ENCODE peak calls at places on chromosomes 2 and 18, in seven cellular contexts. H, L, C, S, Q, W and K are unnamed samples.

GRCh38 chr18:7980136-7980535 is 413.0 kb downstream of the PTPRM start:
- DNase-seq in H (peak; percentile 78), L (no peak), C (no peak), S (no peak), Q (peak; percentile 14), W (no peak), K (no peak)

GRCh38 chr2:29663266-29663665 is 258.1 kb downstream of the ALK start:
- DNase-seq in H (no peak), L (peak; percentile 33), C (peak; percentile 65), S (peak; percentile 6), Q (no peak), W (peak; percentile 70), K (peak; percentile 71)

GRCh38 chr2:25036221-25036559 is 5.7 kb upstream of the EFR3B start:
- DNase-seq in H (no peak), L (no peak), C (no peak), S (no peak), Q (peak; percentile 84), W (no peak), K (no peak)

GRCh38 chr18:23226386-23226785 is 91.1 kb downstream of the CABLES1 start:
- DNase-seq in H (no peak), L (peak; percentile 61), C (no peak), S (peak; percentile 64), Q (no peak), W (peak; percentile 61), K (peak; percentile 59)

GRCh38 chr2:8575011-8575750 is 106.7 kb upstream of the ID2 start:
- DNase-seq in H (no peak), L (no peak), C (no peak), S (peak; percentile 19), Q (peak; percentile 78), W (peak; percentile 22), K (peak; percentile 27)

GRCh38 chr2:44291281-44292248 is 16.3 kb downstream of the SLC3A1 start:
- DNase-seq in H (peak; percentile 81), L (peak; percentile 72), C (peak; percentile 99), S (peak; percentile 95), Q (peak; percentile 83), W (peak; percentile 75), K (peak; percentile 76)

GRCh38 chr2:10903861-10904210 is 7.9 kb upstream of the KCNF1 start:
- DNase-seq in H (no peak), L (no peak), C (no peak), S (no peak), Q (no peak), W (no peak), K (no peak)

GRCh38 chr2:239114119-239114581 is 266.3 kb downstream of the TWIST2 start:
- DNase-seq in H (peak; percentile 66), L (no peak), C (no peak), S (peak; percentile 63), Q (no peak), W (peak; percentile 35), K (peak; percentile 51)

GRCh38 chr2:8346706-8347430 is 335.0 kb upstream of the ID2 start:
- DNase-seq in H (peak; percentile 3), L (no peak), C (no peak), S (no peak), Q (no peak), W (no peak), K (no peak)

GRCh38 chr18:7152485-7152884 is 34.9 kb upstream of the LAMA1 start:
- DNase-seq in H (no peak), L (no peak), C (no peak), S (no peak), Q (no peak), W (no peak), K (no peak)

GRCh38 chr2:231297108-231297908 is 98.2 kb upstream of the B3GNT7 start:
- DNase-seq in H (peak; percentile 92), L (peak; percentile 45), C (peak; percentile 71), S (peak; percentile 59), Q (peak; percentile 62), W (peak; percentile 54), K (peak; percentile 53)

GRCh38 chr2:68216454-68217310 is 35.6 kb downstream of the PPP3R1 start:
- DNase-seq in H (no peak), L (no peak), C (peak; percentile 19), S (no peak), Q (no peak), W (peak; percentile 57), K (peak; percentile 26)

GRCh38 chr18:59460060-59460395 is 101.0 kb upstream of the LMAN1 start:
- DNase-seq in H (no peak), L (no peak), C (no peak), S (peak; percentile 6), Q (peak; percentile 43), W (peak; percentile 40), K (peak; percentile 49)

GRCh38 chr18:52326001-52326400 is 14.0 kb upstream of the DCC start:
- DNase-seq in H (no peak), L (peak; percentile 59), C (no peak), S (no peak), Q (no peak), W (peak; percentile 56), K (no peak)

GRCh38 chr2:201707753-201708152 is 9.3 kb upstream of the MPP4 start:
- DNase-seq in H (no peak), L (peak; percentile 42), C (peak; percentile 9), S (peak; percentile 17), Q (no peak), W (peak; percentile 66), K (peak; percentile 73)

GRCh38 chr18:38464024-38464423 is 898.4 kb upstream of the CELF4 start:
- DNase-seq in H (no peak), L (no peak), C (no peak), S (no peak), Q (no peak), W (no peak), K (no peak)

GRCh38 chr2:10278029-10278762 is 24.5 kb upstream of the HPCAL1 start:
- DNase-seq in H (no peak), L (peak; percentile 83), C (no peak), S (peak; percentile 74), Q (no peak), W (peak; percentile 42), K (peak; percentile 89)

GRCh38 chr2:237650455-237650850 is 23.1 kb downstream of the LRRFIP1 start:
- DNase-seq in H (no peak), L (no peak), C (no peak), S (no peak), Q (no peak), W (no peak), K (no peak)

GRCh38 chr2:25309402-25309801 is 32.3 kb downstream of the DNMT3A start:
- DNase-seq in H (peak; percentile 91), L (peak; percentile 40), C (peak; percentile 78), S (peak; percentile 52), Q (peak; percentile 90), W (peak; percentile 50), K (peak; percentile 44)

GRCh38 chr18:45637546-45638327 is 22.5 kb downstream of the SLC14A2 start:
- DNase-seq in H (peak; percentile 35), L (no peak), C (no peak), S (no peak), Q (no peak), W (no peak), K (peak; percentile 81)

DNA sequence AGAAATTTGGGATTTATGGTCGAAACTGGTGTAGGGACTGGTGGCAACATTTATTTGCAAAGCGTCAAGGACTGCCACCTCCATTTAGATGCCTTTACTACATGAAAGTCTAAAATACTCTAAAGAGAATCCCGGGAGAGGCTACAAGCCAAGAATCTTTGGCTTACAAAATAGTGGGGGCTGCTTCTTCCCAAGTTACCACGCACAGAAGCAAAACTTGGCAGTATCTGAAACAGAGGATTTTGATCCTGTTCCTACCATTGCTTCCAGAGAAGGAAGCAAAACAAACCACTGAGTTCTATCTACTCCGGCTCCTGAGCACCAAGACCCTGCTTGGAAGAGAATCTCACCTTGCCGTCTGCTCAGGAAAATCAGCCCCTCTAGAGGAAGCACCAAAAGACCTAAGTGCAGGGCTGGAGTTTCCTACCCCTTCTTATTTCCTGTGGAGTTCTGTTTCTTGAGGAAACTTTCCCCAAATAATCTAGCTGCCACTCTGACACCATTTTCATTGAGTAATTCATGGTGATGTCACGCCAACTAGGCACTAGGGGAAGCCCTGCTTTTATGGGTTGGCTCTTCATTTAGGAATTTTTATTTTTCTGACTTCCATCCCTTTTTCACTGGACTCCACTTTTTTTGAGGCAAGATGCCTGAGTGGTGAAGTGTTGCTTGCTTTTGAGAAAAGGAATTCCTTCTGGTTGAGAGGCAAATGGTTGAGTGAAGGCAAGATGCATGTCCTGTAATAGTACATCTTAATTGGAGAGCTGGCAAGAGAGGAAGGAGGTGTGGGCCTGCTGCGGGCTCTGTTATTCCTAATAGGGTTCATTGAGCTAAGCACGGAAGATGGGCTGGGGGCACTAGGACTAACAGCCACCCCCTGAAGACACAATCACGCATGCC is 36.8 kb upstream of the EML4 start:
- DNase-seq in H (peak; percentile 43), L (peak; percentile 49), C (peak; percentile 76), S (peak; percentile 86), Q (no peak), W (peak; percentile 92), K (peak; percentile 98)
- H3K4me3 ChIP-seq in H (no peak overlapping the region), L (no peak overlapping the region), C (no peak overlapping the region), S (peak overlapping the region; percentile 26), Q (peak overlapping the region; percentile 54), W (no peak overlapping the region), K (peak overlapping the region; percentile 29)

GRCh38 chr2:186783254-186783653 is 65.7 kb downstream of the ZSWIM2 start:
- DNase-seq in H (no peak), L (no peak), C (no peak), S (no peak), Q (no peak), W (no peak), K (no peak)

GRCh38 chr2:186784930-186785329 is 64.0 kb downstream of the ZSWIM2 start:
- DNase-seq in H (no peak), L (no peak), C (no peak), S (no peak), Q (no peak), W (no peak), K (no peak)

GRCh38 chr2:186780701-186781316 is 68.2 kb downstream of the ZSWIM2 start:
- DNase-seq in H (peak; percentile 80), L (peak; percentile 14), C (peak; percentile 63), S (peak; percentile 14), Q (peak; percentile 45), W (peak; percentile 19), K (peak; percentile 4)
- TF ChIP-seq CTCF in H (peak; percentile 85), L (peak; percentile 41), C (peak; percentile 30), S (peak; percentile 13), Q (peak; percentile 50), W (peak; percentile 33), K (no peak)

GRCh38 chr18:58196164-58196563 is 152.1 kb downstream of the NEDD4L start:
- DNase-seq in H (no peak), L (no peak), C (no peak), S (no peak), Q (no peak), W (no peak), K (no peak)
- H3K4me3 ChIP-seq in H (peak overlapping the region; percentile 67), L (no peak overlapping the region), C (no peak overlapping the region), S (no peak overlapping the region), Q (no peak overlapping the region), W (no peak overlapping the region), K (no peak overlapping the region)

DNA sequence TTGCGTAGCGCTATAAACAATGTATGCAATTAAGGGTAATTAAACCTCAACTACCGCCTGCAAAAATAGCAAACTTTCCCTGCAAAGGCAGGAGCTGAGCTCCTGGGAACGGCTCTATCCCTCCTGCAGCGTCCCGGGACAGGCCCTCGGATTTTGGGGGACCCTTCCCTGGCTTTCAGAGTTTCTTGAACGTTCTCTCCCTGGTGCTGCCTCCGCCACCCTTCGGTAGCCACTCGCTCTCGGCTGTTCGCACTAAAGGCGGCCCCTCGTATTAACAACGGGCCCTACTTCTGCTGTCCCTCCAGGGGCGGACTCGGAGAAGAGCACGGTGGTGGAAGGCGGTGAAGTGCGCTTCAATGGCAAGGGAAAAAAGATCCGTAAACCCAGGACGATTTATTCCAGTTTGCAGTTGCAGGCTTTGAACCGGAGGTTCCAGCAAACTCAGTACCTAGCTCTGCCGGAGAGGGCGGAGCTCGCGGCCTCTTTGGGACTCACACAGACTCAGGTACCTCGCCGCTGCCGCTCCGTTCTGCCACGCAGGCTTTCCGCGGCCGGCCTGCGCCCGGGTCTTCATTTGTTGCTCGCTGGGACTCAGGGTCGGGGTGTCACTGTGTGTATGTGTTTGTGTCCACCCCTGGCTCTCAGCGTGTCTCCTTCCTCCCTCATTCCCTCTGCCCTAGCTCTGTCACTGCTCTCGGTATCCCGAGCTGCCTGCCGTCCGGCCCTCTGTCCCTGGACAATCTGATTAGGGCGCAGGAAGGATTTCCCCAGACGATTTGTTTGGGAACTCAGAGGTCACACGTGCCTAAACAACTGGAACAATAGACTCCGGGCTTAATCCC is 1.3 kb downstream of the DLX1 start:
- DNase-seq in H (peak; percentile 91), L (no peak), C (no peak), S (no peak), Q (peak; percentile 55), W (no peak), K (no peak)
- TF ChIP-seq CTCF in H (peak; percentile 67), L (peak; percentile 40), C (no peak), S (no peak), Q (peak; percentile 25), W (no peak), K (peak; percentile 29)